ENCODE peak calls at places on chromosomes 2 and 18, in seven cellular contexts. H is HepG2, N is GM12878, K is HCT116, A is SK-N-SH, X is K562, W is H1. L is an unnamed sample.

GRCh38 chr2:73640946-73641766 is 1.1 kb downstream of the NAT8 start:
- DNase-seq in H (no peak), N (no peak), K (no peak), A (no peak), X (no peak), W (no peak), L (no peak)

GRCh38 chr2:72236445-72237067 is 88.9 kb upstream of the CYP26B1 start:
- DNase-seq in H (no peak), N (no peak), K (peak; percentile 36), A (no peak), X (no peak), W (no peak), L (no peak)

GRCh38 chr2:138071720-138072719 is 107.7 kb downstream of the HNMT start:
- DNase-seq in H (peak; percentile 39), N (no peak), K (no peak), A (no peak), X (no peak), W (no peak), L (peak; percentile 76)

GRCh38 chr2:11784747-11785610 is 38.5 kb downstream of the LPIN1 start:
- DNase-seq in H (no peak), N (no peak), K (no peak), A (peak; percentile 91), X (peak; percentile 45), W (peak; percentile 17), L (peak; percentile 20)

GRCh38 chr2:74250189-74250631 is 51.8 kb downstream of the MTHFD2 start:
- DNase-seq in H (peak; percentile 41), N (peak; percentile 17), K (peak; percentile 36), A (peak; percentile 85), X (peak; percentile 74), W (no peak), L (peak; percentile 52)

GRCh38 chr18:74451148-74451547 is 6.0 kb downstream of the DIPK1C start:
- DNase-seq in H (no peak), N (no peak), K (no peak), A (no peak), X (no peak), W (no peak), L (no peak)

GRCh38 chr2:134301099-134301970 is 47.5 kb downstream of the MGAT5 start:
- DNase-seq in H (no peak), N (no peak), K (no peak), A (no peak), X (no peak), W (no peak), L (no peak)

GRCh38 chr2:20806286-20806685 is 16.6 kb downstream of the LDAH start:
- DNase-seq in H (no peak), N (no peak), K (no peak), A (no peak), X (no peak), W (no peak), L (no peak)

GRCh38 chr2:211281430-211282073 is 725.2 kb downstream of the CPS1 start:
- DNase-seq in H (no peak), N (no peak), K (no peak), A (no peak), X (no peak), W (peak; percentile 1), L (no peak)

GRCh38 chr2:109289823-109290222 is 160.8 kb downstream of the SH3RF3 start:
- DNase-seq in H (no peak), N (no peak), K (no peak), A (no peak), X (no peak), W (no peak), L (no peak)

GRCh38 chr2:27091746-27092695 is 5.4 kb downstream of the KHK start:
- DNase-seq in H (no peak), N (no peak), K (no peak), A (no peak), X (no peak), W (no peak), L (no peak)

GRCh38 chr2:27094353-27094984 is 7.9 kb downstream of the KHK start:
- DNase-seq in H (no peak), N (no peak), K (no peak), A (no peak), X (no peak), W (no peak), L (no peak)

GRCh38 chr2:27095427-27095744 is 8.8 kb downstream of the KHK start:
- DNase-seq in H (no peak), N (no peak), K (no peak), A (no peak), X (no peak), W (no peak), L (no peak)

GRCh38 chr2:27093430-27094352 is 7.1 kb downstream of the KHK start:
- DNase-seq in H (peak; percentile 94), N (no peak), K (no peak), A (no peak), X (no peak), W (no peak), L (no peak)

GRCh38 chr2:27092696-27093429 is 6.3 kb downstream of the KHK start:
- DNase-seq in H (peak; percentile 81), N (no peak), K (no peak), A (no peak), X (peak; percentile 87), W (no peak), L (no peak)
- TF ChIP-seq JUND in H (no peak), N (no peak), K (no peak), A (no peak), X (no peak), W (no peak), L (no peak)

GRCh38 chr2:27014771-27015433 is 17.9 kb upstream of the TMEM214 start:
- DNase-seq in H (peak; percentile 52), N (no peak), K (no peak), A (no peak), X (no peak), W (no peak), L (no peak)
- TF ChIP-seq JUND in H (no peak), N (no peak), K (no peak), A (no peak), X (no peak), W (no peak), L (no peak)

DNA sequence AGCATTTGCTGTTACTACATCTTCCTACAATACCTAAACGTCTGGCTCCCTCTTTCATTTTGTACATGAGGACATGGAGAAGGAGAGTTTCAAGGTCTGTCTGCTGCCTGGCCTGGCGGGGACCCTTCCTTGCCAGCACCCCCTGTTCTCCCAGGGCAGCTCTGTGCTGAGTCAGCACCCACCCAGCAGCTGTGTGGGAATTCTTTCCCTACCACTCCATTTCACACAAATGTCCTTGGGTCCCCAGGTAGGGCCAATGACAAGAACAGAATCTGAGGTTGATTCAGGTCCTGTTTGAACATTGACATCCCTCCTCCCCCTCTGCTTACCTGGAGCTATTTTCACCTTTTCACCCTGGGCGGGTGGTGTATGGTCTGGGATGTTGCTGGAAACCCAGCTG is 129.9 kb upstream of the ITGA6 start:
- DNase-seq in H (no peak), N (no peak), K (no peak), A (no peak), X (no peak), W (no peak), L (no peak)
- TF ChIP-seq JUND in H (no peak), N (no peak), K (no peak), A (no peak), X (no peak), W (no peak), L (no peak)

DNA sequence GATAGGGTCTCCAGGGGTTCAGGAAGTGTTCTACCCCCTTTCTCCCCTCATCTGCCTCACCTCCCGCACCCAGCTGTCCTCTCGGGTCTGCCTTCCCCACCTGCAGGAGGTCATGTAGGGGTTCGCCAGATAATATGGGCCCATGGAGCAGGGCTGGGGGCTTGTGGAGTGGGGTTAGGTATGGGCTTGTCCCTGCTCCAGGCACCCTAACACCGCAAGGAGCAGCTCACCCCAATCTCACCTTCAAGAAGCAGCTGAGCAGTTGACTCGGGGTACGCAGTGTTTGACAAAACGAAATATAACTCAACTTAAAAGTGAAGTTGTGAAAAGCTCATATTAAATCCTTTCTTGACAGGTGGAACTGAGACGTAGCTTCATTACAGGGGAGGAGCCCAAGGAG is 99.6 kb downstream of the CTIF start:
- DNase-seq in H (no peak), N (no peak), K (no peak), A (no peak), X (no peak), W (no peak), L (no peak)
- TF ChIP-seq JUND in H (no peak), N (no peak), K (no peak), A (no peak), X (no peak), W (no peak), L (no peak)

GRCh38 chr18:10856146-10856545 is 293.2 kb downstream of the PIEZO2 start:
- DNase-seq in H (no peak), N (no peak), K (no peak), A (no peak), X (no peak), W (no peak), L (no peak)
- TF ChIP-seq JUND in H (no peak), N (no peak), K (no peak), A (no peak), X (no peak), W (no peak), L (no peak)

DNA sequence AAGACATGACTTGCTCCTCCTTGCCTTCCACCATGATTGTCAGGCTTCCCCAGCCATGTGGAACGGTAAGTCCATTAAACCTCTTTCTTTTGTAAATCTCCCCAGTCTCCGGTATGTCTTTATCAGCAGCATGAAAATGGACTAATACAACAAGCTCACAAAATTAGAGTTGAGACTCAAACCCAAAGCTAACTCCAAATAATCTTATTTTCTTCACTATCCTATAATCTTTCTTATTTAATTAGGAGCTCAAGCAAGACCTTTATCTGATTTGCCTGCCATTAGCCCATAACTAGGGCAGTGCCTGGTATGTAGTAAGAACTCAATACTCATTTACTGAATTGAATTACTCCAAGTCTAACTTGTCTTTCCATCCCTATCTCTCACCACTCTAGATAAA is 289.2 kb downstream of the SUCLG1 start:
- DNase-seq in H (no peak), N (no peak), K (no peak), A (no peak), X (no peak), W (no peak), L (no peak)
- TF ChIP-seq JUND in H (no peak), N (no peak), K (no peak), A (no peak), X (no peak), W (no peak), L (no peak)